ENCODE peak calls at places on chromosomes 1 and 21, in nine cellular contexts. J, I, B, H, R, O, U, A and S are unnamed samples.

GRCh38 chr1:99086057-99086456 is 81.4 kb upstream of the PLPPR5 start:
- DNase-seq in J (no peak), I (no peak), B (no peak), H (no peak), R (no peak), O (no peak), U (no peak), A (no peak), S (no peak)

GRCh38 chr21:34074283-34075098 is 1.1 kb downstream of the MRPS6 start:
- DNase-seq in J (no peak), I (peak), B (no peak), H (no peak), R (no peak), O (peak), U (no peak), A (peak), S (no peak)

GRCh38 chr21:42905195-42905594 is 12.1 kb downstream of the NDUFV3 start:
- DNase-seq in J (no peak), I (peak), B (no peak), H (no peak), R (no peak), O (no peak), U (no peak), A (no peak), S (no peak)

GRCh38 chr1:119714583-119714982 is 2.8 kb downstream of the PHGDH start:
- DNase-seq in J (no peak), I (peak), B (no peak), H (no peak), R (no peak), O (no peak), U (no peak), A (no peak), S (no peak)

GRCh38 chr21:45818276-45818903 is 163.2 kb upstream of the COL6A1 start:
- DNase-seq in J (no peak), I (peak), B (peak), H (no peak), R (no peak), O (no peak), U (no peak), A (peak), S (no peak)

GRCh38 chr1:156097499-156098178 is 15.4 kb upstream of the MEX3A start:
- DNase-seq in J (peak), I (no peak), B (no peak), H (no peak), R (no peak), O (no peak), U (peak), A (no peak), S (no peak)

GRCh38 chr1:21329209-21329844 is 39.1 kb upstream of the ECE1 start:
- DNase-seq in J (no peak), I (no peak), B (no peak), H (peak), R (peak), O (no peak), U (no peak), A (peak), S (no peak)

GRCh38 chr1:208652300-208653160 is 408.3 kb upstream of the PLXNA2 start:
- DNase-seq in J (no peak), I (peak), B (peak), H (peak), R (peak), O (peak), U (no peak), A (peak), S (no peak)

GRCh38 chr1:91806777-91807700 is 78.9 kb downstream of the TGFBR3 start:
- DNase-seq in J (no peak), I (peak), B (peak), H (no peak), R (no peak), O (no peak), U (no peak), A (no peak), S (no peak)

GRCh38 chr1:97797403-97798183 is 123.2 kb downstream of the DPYD start:
- DNase-seq in J (no peak), I (peak), B (no peak), H (no peak), R (no peak), O (no peak), U (no peak), A (no peak), S (no peak)

GRCh38 chr1:165525708-165526107 is 18.1 kb upstream of the LRRC52 start:
- DNase-seq in J (no peak), I (no peak), B (no peak), H (no peak), R (no peak), O (no peak), U (no peak), A (no peak), S (no peak)

GRCh38 chr21:31413698-31414097 is 69.6 kb upstream of the TIAM1 start:
- DNase-seq in J (no peak), I (no peak), B (no peak), H (no peak), R (no peak), O (no peak), U (no peak), A (no peak), S (no peak)

GRCh38 chr1:58886611-58887010 is 102.8 kb upstream of the JUN start:
- DNase-seq in J (no peak), I (peak), B (no peak), H (no peak), R (no peak), O (no peak), U (no peak), A (no peak), S (no peak)

GRCh38 chr1:94955767-94956632 is 29.1 kb upstream of the CNN3 start:
- DNase-seq in J (no peak), I (no peak), B (no peak), H (peak), R (no peak), O (no peak), U (no peak), A (no peak), S (no peak)

GRCh38 chr1:223776075-223776814 is 63.9 kb downstream of the CAPN2 start:
- DNase-seq in J (no peak), I (peak), B (peak), H (no peak), R (peak), O (no peak), U (no peak), A (no peak), S (no peak)

GRCh38 chr1:167663002-167663772 is 33.2 kb downstream of the RCSD1 start:
- DNase-seq in J (no peak), I (peak), B (peak), H (peak), R (no peak), O (no peak), U (peak), A (no peak), S (no peak)

GRCh38 chr1:69911301-69911801 is 294.0 kb downstream of the LRRC40 start:
- DNase-seq in J (no peak), I (peak), B (no peak), H (no peak), R (no peak), O (no peak), U (no peak), A (no peak), S (no peak)

GRCh38 chr1:213530607-213531320 is 457.0 kb upstream of the PROX1 start:
- DNase-seq in J (no peak), I (no peak), B (no peak), H (no peak), R (no peak), O (no peak), U (no peak), A (no peak), S (no peak)

GRCh38 chr1:63635681-63636080 is 42.5 kb downstream of the PGM1 start:
- DNase-seq in J (no peak), I (peak), B (no peak), H (no peak), R (no peak), O (no peak), U (no peak), A (no peak), S (no peak)

GRCh38 chr1:244461254-244462071 is at the start of gene CATSPERE:
- DNase-seq in J (peak), I (peak), B (peak), H (peak), R (peak), O (peak), U (peak), A (peak), S (peak)

GRCh38 chr1:36306210-36306901 is at the start of gene SH3D21:
- DNase-seq in J (peak), I (peak), B (peak), H (peak), R (peak), O (peak), U (peak), A (peak), S (no peak)

GRCh38 chr1:116457944-116458343 is 84.9 kb downstream of the ATP1A1 start:
- DNase-seq in J (no peak), I (no peak), B (no peak), H (no peak), R (no peak), O (peak), U (no peak), A (no peak), S (no peak)

GRCh38 chr1:159239551-159240220 is 35.0 kb downstream of the ACKR1 start:
- DNase-seq in J (no peak), I (no peak), B (no peak), H (no peak), R (no peak), O (no peak), U (no peak), A (no peak), S (no peak)

GRCh38 chr1:197170538-197170937 is 24.1 kb upstream of the ASPM start:
- DNase-seq in J (no peak), I (no peak), B (peak), H (no peak), R (no peak), O (no peak), U (no peak), A (no peak), S (no peak)

GRCh38 chr1:51073456-51073855 is 28.6 kb upstream of the C1orf185 start:
- DNase-seq in J (no peak), I (no peak), B (no peak), H (no peak), R (no peak), O (no peak), U (no peak), A (no peak), S (no peak)

GRCh38 chr1:172582889-172583288 is 49.9 kb downstream of the SUCO start:
- DNase-seq in J (no peak), I (no peak), B (no peak), H (no peak), R (no peak), O (no peak), U (no peak), A (no peak), S (no peak)

GRCh38 chr1:172585861-172586260 is 52.9 kb downstream of the SUCO start:
- DNase-seq in J (no peak), I (no peak), B (no peak), H (no peak), R (no peak), O (no peak), U (no peak), A (no peak), S (no peak)

GRCh38 chr1:172585348-172585747 is 52.4 kb downstream of the SUCO start:
- DNase-seq in J (no peak), I (peak), B (no peak), H (no peak), R (no peak), O (no peak), U (no peak), A (no peak), S (no peak)

GRCh38 chr1:172589553-172589952 is 56.6 kb downstream of the SUCO start:
- DNase-seq in J (no peak), I (no peak), B (no peak), H (no peak), R (no peak), O (no peak), U (no peak), A (no peak), S (no peak)

GRCh38 chr1:172588296-172589291 is 55.6 kb downstream of the SUCO start:
- DNase-seq in J (no peak), I (peak), B (peak), H (no peak), R (peak), O (no peak), U (no peak), A (no peak), S (no peak)
- TF ChIP-seq CTCF in J (no peak), I (no peak), B (no peak), H (no peak), R (no peak), O (no peak), U (no peak), A (no peak), S (no peak)

GRCh38 chr1:234170067-234170466 is 203.2 kb upstream of the COA6 start:
- DNase-seq in J (no peak), I (no peak), B (no peak), H (no peak), R (no peak), O (no peak), U (no peak), A (no peak), S (no peak)

GRCh38 chr1:234170622-234171021 is 202.6 kb upstream of the COA6 start:
- DNase-seq in J (no peak), I (no peak), B (no peak), H (no peak), R (no peak), O (no peak), U (no peak), A (no peak), S (no peak)

GRCh38 chr1:234175363-234175762 is 197.9 kb upstream of the COA6 start:
- DNase-seq in J (no peak), I (no peak), B (no peak), H (no peak), R (no peak), O (no peak), U (no peak), A (no peak), S (no peak)

GRCh38 chr1:234173968-234174367 is 199.3 kb upstream of the COA6 start:
- DNase-seq in J (no peak), I (no peak), B (no peak), H (no peak), R (no peak), O (no peak), U (no peak), A (no peak), S (no peak)

GRCh38 chr1:234176000-234176399 is 197.3 kb upstream of the COA6 start:
- DNase-seq in J (no peak), I (no peak), B (no peak), H (no peak), R (no peak), O (no peak), U (no peak), A (no peak), S (no peak)
- TF ChIP-seq CTCF in J (no peak), I (no peak), B (no peak), H (no peak), R (no peak), O (no peak), U (no peak), A (no peak), S (no peak)

GRCh38 chr1:231170875-231171274 is 9.0 kb downstream of the TRIM67 start:
- DNase-seq in J (no peak), I (no peak), B (peak), H (no peak), R (no peak), O (no peak), U (no peak), A (peak), S (no peak)
- TF ChIP-seq CTCF in J (no peak), I (no peak), B (peak), H (no peak), R (peak), O (peak), U (no peak), A (peak), S (no peak)

GRCh38 chr1:185735667-185736105 is 1.5 kb downstream of the HMCN1 start:
- DNase-seq in J (no peak), I (no peak), B (no peak), H (no peak), R (no peak), O (no peak), U (no peak), A (no peak), S (no peak)

GRCh38 chr1:185734929-185735666 is 907 bp downstream of the HMCN1 start:
- DNase-seq in J (no peak), I (peak), B (no peak), H (no peak), R (no peak), O (peak), U (no peak), A (no peak), S (no peak)

GRCh38 chr1:185732941-185733340 is 1.2 kb upstream of the HMCN1 start:
- DNase-seq in J (no peak), I (no peak), B (no peak), H (no peak), R (no peak), O (no peak), U (no peak), A (no peak), S (no peak)

GRCh38 chr1:185731446-185731845 is 2.7 kb upstream of the HMCN1 start:
- DNase-seq in J (no peak), I (no peak), B (no peak), H (no peak), R (no peak), O (no peak), U (no peak), A (no peak), S (no peak)

DNA sequence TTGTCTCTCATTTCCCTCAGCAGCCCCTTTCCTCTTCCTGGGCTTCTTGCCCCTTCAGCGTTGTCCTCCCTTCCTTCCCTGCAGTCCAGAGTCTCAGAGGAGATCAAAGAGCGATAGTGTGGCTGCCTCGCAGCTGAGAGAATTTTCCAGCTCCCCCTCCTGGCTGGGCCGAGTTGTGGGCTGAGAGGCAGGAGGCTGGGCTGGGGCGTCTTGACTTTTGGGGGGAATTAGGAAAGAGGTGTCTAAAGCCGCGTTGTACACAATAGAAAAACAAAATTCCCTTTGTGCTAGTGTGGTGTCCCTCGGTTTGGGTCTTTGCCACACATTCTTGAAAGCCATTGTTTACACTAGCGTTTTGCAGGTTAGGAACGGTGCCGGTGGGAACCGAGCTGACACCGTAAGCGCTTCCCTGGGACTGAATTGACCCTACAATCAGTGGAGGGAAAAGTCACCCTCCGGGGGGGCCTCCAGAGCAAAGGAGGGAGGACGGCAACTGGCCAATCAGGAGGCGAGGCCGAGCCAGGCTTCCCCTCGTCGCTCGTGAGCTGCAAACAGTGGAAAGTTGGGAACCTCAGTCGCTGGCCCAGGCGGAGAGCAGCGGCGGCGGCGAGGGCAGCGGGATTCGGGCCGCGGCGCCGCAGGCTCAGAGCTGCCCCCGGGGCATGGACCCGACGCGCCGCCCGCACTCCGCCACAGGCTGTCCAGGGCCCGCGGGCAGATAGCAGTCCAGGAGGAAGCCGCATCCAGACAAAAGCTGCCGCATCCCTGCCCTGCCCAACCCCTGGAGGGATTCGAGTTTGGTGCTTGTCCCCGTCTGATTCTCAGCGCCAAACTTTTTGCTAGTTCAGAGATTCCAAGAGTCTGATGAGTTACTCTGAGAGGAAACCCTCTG is at the start of gene HMCN1:
- DNase-seq in J (peak), I (peak), B (peak), H (peak), R (peak), O (peak), U (peak), A (no peak), S (no peak)
- TF ChIP-seq CTCF in J (no peak), I (peak), B (peak), H (no peak), R (peak), O (peak), U (no peak), A (peak), S (peak)

DNA sequence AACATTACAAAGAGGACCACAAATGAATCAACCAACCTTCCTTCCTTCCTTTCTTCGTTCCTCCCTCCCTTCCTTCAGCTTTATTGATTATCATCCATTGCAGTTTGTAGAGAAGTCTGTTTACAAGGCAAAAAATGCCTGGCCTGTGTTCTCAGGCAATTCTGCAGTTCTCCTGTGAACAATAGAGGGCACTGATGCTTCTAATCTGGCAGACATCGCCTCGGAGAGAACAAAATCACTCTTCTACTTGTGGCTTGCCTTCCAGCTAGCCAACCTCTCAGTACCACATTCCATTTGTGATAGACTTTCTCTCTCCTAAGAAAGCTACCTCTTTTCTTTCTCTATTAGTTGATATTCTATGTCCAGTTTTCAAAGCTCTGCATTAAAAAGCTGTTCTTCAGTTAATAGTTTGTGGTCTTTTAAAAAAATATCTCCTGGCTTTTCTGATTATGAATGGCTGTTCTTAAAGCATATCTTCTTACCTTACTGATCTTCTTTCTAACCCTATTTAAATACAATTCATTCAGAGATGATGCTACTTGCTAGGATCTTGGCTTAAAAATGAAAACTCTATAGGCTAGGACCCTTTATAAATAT is 26.9 kb upstream of the ESRRG start:
- DNase-seq in J (no peak), I (peak), B (peak), H (peak), R (peak), O (peak), U (no peak), A (peak), S (no peak)
- TF ChIP-seq CTCF in J (no peak), I (peak), B (peak), H (peak), R (peak), O (peak), U (peak), A (peak), S (peak)

GRCh38 chr1:235557495-235557894 is 53.2 kb upstream of the B3GALNT2 start:
- DNase-seq in J (no peak), I (no peak), B (no peak), H (no peak), R (peak), O (peak), U (no peak), A (peak), S (no peak)
- TF ChIP-seq CTCF in J (no peak), I (no peak), B (no peak), H (no peak), R (peak), O (peak), U (no peak), A (peak), S (peak)

GRCh38 chr21:26909972-26910371 is 56.9 kb downstream of the ADAMTS5 start:
- DNase-seq in J (no peak), I (peak), B (no peak), H (no peak), R (no peak), O (peak), U (no peak), A (no peak), S (no peak)
- TF ChIP-seq CTCF in J (no peak), I (peak), B (no peak), H (no peak), R (no peak), O (peak), U (peak), A (no peak), S (peak)

GRCh38 chr1:203077956-203078355 is 7.9 kb downstream of the MYOG start:
- DNase-seq in J (no peak), I (no peak), B (no peak), H (no peak), R (no peak), O (no peak), U (no peak), A (no peak), S (no peak)

GRCh38 chr1:203078478-203078877 is 7.3 kb downstream of the MYOG start:
- DNase-seq in J (no peak), I (no peak), B (no peak), H (no peak), R (no peak), O (no peak), U (no peak), A (no peak), S (no peak)

GRCh38 chr1:203081465-203082355 is 4.1 kb downstream of the MYOG start:
- DNase-seq in J (no peak), I (no peak), B (no peak), H (no peak), R (no peak), O (no peak), U (no peak), A (no peak), S (no peak)

GRCh38 chr1:203082571-203083462 is 3.0 kb downstream of the MYOG start:
- DNase-seq in J (peak), I (no peak), B (no peak), H (no peak), R (no peak), O (no peak), U (no peak), A (no peak), S (no peak)

DNA sequence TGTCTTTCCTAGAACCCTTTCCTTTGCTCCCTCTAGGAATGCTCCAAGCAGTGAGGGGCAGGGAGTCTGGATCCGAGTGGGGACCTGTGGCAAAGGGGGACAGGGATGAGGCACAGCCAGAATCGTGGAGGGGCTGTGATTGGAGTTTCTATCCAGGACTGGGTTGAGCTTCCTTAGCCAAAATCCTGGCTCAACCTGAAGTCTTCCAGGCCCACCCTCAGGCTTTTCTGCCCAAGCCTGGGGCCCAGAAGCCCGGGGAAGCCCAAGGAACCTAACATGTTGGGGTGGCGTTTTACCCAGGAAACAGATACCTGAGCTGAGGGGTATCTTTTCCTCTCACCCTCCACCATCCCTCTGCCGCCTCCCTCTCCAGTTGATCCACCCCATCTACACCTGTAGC is 5.4 kb downstream of the MYOG start:
- DNase-seq in J (no peak), I (no peak), B (no peak), H (no peak), R (no peak), O (no peak), U (no peak), A (no peak), S (no peak)
- TF ChIP-seq CTCF in J (no peak), I (no peak), B (no peak), H (no peak), R (no peak), O (no peak), U (no peak), A (no peak), S (no peak)